ENCODE peak calls at places on chromosome 16, in ten cellular contexts. M is Kasumi-1; A is stomach; X is skeletal muscle cell; L is NCI-H2081; U is HS-5; E is HAP-1; Y is effector memory CD8-positive, alpha-beta T cell; Q is dorsolateral prefrontal cortex; C is GF-D8. W is an unnamed sample.

GRCh38 chr16:49462989-49463371 is 89.4 kb downstream of the C16orf78 start:
- DNase-seq in L (no peak), U (no peak), Y (no peak), C (no peak), M (no peak), X (no peak), E (no peak), A (peak), Q (no peak), W (no peak)

GRCh38 chr16:54928421-54929089 is 2.1 kb upstream of the IRX5 start:
- DNase-seq in C (peak), A (peak), M (peak), X (no peak), Y (no peak), U (no peak), Q (no peak), L (no peak), E (peak), W (peak)

GRCh38 chr16:26317885-26318284 is 626.1 kb downstream of the HS3ST4 start:
- DNase-seq in C (no peak), U (no peak), L (no peak), M (no peak), X (no peak), A (no peak), Y (no peak), E (no peak), Q (no peak), W (no peak)

GRCh38 chr16:10871157-10871991 is 5.6 kb upstream of the CIITA start:
- DNase-seq in Q (no peak), X (peak), E (no peak), A (peak), M (peak), L (no peak), Y (peak), C (peak), U (peak), W (peak)

GRCh38 chr16:2090819-2091721 is 43.3 kb downstream of the TSC2 start:
- DNase-seq in L (peak), Q (peak), U (no peak), M (no peak), A (peak), C (no peak), X (peak), Y (no peak), E (no peak), W (peak)

GRCh38 chr16:9836118-9836736 is 346.0 kb downstream of the GRIN2A start:
- DNase-seq in Q (no peak), X (no peak), Y (no peak), A (no peak), M (peak), C (no peak), U (no peak), E (no peak), L (no peak), W (peak)

GRCh38 chr16:47987136-47987535 is 168.7 kb downstream of the ABCC12 start:
- DNase-seq in A (no peak), L (no peak), X (no peak), M (no peak), C (no peak), Y (no peak), E (no peak), Q (no peak), U (no peak), W (no peak)

GRCh38 chr16:71276589-71277334 is 12.4 kb downstream of the CMTR2 start:
- DNase-seq in C (no peak), X (no peak), A (no peak), E (no peak), U (no peak), M (no peak), Q (no peak), Y (no peak), L (no peak), W (no peak)

GRCh38 chr16:2924901-2925820 is 13.4 kb downstream of the FLYWCH1 start:
- DNase-seq in U (no peak), A (no peak), Q (no peak), C (no peak), E (no peak), M (no peak), L (no peak), X (no peak), Y (no peak), W (no peak)

GRCh38 chr16:73735018-73735417 is 561.6 kb upstream of the PSMD7 start:
- DNase-seq in Q (no peak), U (peak), Y (no peak), X (no peak), L (no peak), M (no peak), C (no peak), E (no peak), A (no peak), W (peak)

GRCh38 chr16:86509759-86510464 is 415 bp upstream of the FOXF1 start:
- DNase-seq in M (no peak), X (peak), Y (no peak), A (peak), U (no peak), Q (no peak), C (no peak), L (no peak), E (peak), W (peak)

GRCh38 chr16:75218256-75219076 is at the start of gene CTRB1:
- DNase-seq in L (no peak), M (no peak), Q (no peak), X (no peak), C (no peak), A (no peak), U (no peak), Y (no peak), E (no peak), W (no peak)

GRCh38 chr16:11201498-11202259 is 54.3 kb downstream of the SOCS1 start:
- DNase-seq in C (peak), U (peak), M (no peak), Y (no peak), Q (no peak), L (no peak), A (peak), E (no peak), X (no peak), W (peak)

GRCh38 chr16:4521971-4522623 is 16.5 kb downstream of the CDIP1 start:
- DNase-seq in U (no peak), A (no peak), E (no peak), M (no peak), C (no peak), L (peak), X (no peak), Y (no peak), Q (peak), W (peak)

GRCh38 chr16:21300309-21301167 is 22.4 kb upstream of the CRYM start:
- DNase-seq in Q (peak), C (peak), M (peak), U (peak), X (peak), E (peak), A (peak), L (peak), Y (no peak), W (peak)

GRCh38 chr16:50685456-50686058 is 4.4 kb upstream of the SNX20 start:
- DNase-seq in Q (no peak), E (no peak), Y (no peak), U (no peak), X (no peak), L (no peak), C (peak), M (no peak), A (no peak), W (no peak)

GRCh38 chr16:27995378-27995777 is 68.1 kb downstream of the GSG1L start:
- DNase-seq in L (no peak), C (peak), Y (no peak), X (no peak), A (no peak), Q (no peak), U (no peak), M (peak), E (no peak), W (no peak)

GRCh38 chr16:528111-529011 is 849 bp downstream of the CAPN15 start:
- DNase-seq in U (peak), Q (no peak), L (peak), E (no peak), A (peak), X (no peak), M (peak), Y (peak), C (peak), W (peak)

GRCh38 chr16:75402174-75402820 is 31.0 kb downstream of the CFDP1 start:
- DNase-seq in Q (no peak), E (no peak), Y (no peak), C (no peak), A (no peak), X (peak), L (no peak), M (no peak), U (no peak), W (peak)

GRCh38 chr16:65725156-65725845 is 603.4 kb upstream of the CDH11 start:
- DNase-seq in U (peak), C (no peak), Y (no peak), M (no peak), E (no peak), L (no peak), Q (no peak), A (no peak), X (no peak), W (peak)

GRCh38 chr16:87235810-87236515 is 81.2 kb downstream of the C16orf95 start:
- DNase-seq in A (no peak), C (peak), E (no peak), X (no peak), M (peak), Y (no peak), Q (no peak), U (no peak), L (no peak), W (no peak)

GRCh38 chr16:84272740-84273320 is 21.8 kb upstream of the WFDC1 start:
- DNase-seq in Y (no peak), C (no peak), A (no peak), U (no peak), Q (no peak), M (no peak), X (no peak), L (no peak), E (no peak), W (no peak)

GRCh38 chr16:8474576-8474975 is 115.7 kb downstream of the TMEM114 start:
- DNase-seq in X (no peak), U (no peak), Q (no peak), L (no peak), C (no peak), E (no peak), Y (no peak), A (no peak), M (no peak), W (no peak)

GRCh38 chr16:26169451-26169850 is 477.7 kb downstream of the HS3ST4 start:
- DNase-seq in X (no peak), L (no peak), Y (no peak), C (no peak), E (no peak), M (no peak), Q (no peak), A (no peak), U (no peak), W (no peak)

GRCh38 chr16:78022347-78022746 is at the start of gene CLEC3A:
- DNase-seq in E (no peak), A (no peak), Y (no peak), Q (no peak), C (no peak), L (no peak), X (no peak), M (no peak), U (no peak), W (no peak)

GRCh38 chr16:84178146-84178765 is 8.6 kb downstream of the TAF1C start:
- DNase-seq in Q (no peak), X (no peak), L (no peak), A (no peak), M (no peak), E (no peak), U (no peak), Y (no peak), C (no peak), W (no peak)

GRCh38 chr16:51549836-51550235 is 398.8 kb upstream of the SALL1 start:
- DNase-seq in Y (no peak), Q (no peak), A (no peak), C (no peak), E (no peak), L (no peak), X (no peak), U (no peak), M (no peak), W (no peak)

GRCh38 chr16:4855371-4855770 is 8.1 kb downstream of the UBN1 start:
- DNase-seq in Y (no peak), L (no peak), U (no peak), E (no peak), Q (no peak), M (no peak), C (no peak), X (no peak), A (no peak), W (no peak)

GRCh38 chr16:19804538-19805323 is 79.9 kb downstream of the GPRC5B start:
- DNase-seq in L (peak), M (peak), C (peak), U (no peak), A (peak), Q (no peak), Y (no peak), X (no peak), E (no peak), W (no peak)

GRCh38 chr16:7246578-7246977 is 86.1 kb upstream of the RBFOX1 start:
- DNase-seq in Y (no peak), M (no peak), E (no peak), U (no peak), L (no peak), C (no peak), X (no peak), Q (no peak), A (no peak), W (peak)

GRCh38 chr16:13923703-13924298 is 3.8 kb downstream of the ERCC4 start:
- DNase-seq in A (no peak), M (peak), Y (no peak), X (peak), C (no peak), Q (no peak), U (peak), E (peak), L (peak), W (peak)

GRCh38 chr16:67833035-67833417 is 9.1 kb upstream of the THAP11 start:
- DNase-seq in Q (no peak), A (no peak), Y (no peak), L (no peak), U (peak), E (no peak), X (no peak), M (peak), C (no peak), W (peak)

GRCh38 chr16:54921229-54921824 is 9.3 kb upstream of the IRX5 start:
- DNase-seq in M (peak), U (no peak), Y (no peak), Q (no peak), L (peak), A (no peak), E (no peak), C (peak), X (no peak), W (peak)

GRCh38 chr16:10877472-10877946 is 507 bp downstream of the CIITA start:
- DNase-seq in M (no peak), X (no peak), C (no peak), U (no peak), Y (no peak), A (no peak), E (no peak), L (no peak), Q (no peak), W (no peak)

GRCh38 chr16:964696-965395 is 5.9 kb downstream of the LMF1 start:
- DNase-seq in C (no peak), E (no peak), X (no peak), Q (no peak), A (no peak), Y (peak), L (no peak), M (no peak), U (no peak), W (no peak)

GRCh38 chr16:49589721-49590120 is 216.1 kb downstream of the C16orf78 start:
- DNase-seq in E (no peak), M (no peak), X (no peak), L (no peak), C (no peak), Q (no peak), Y (no peak), U (no peak), A (peak), W (no peak)

GRCh38 chr16:87499189-87499486 is 6.3 kb upstream of the ZCCHC14 start:
- DNase-seq in E (no peak), U (peak), C (no peak), A (no peak), Y (no peak), X (peak), M (no peak), Q (no peak), L (no peak), W (peak)

GRCh38 chr16:30394603-30395154 is 541 bp upstream of the ZNF48 start:
- DNase-seq in X (no peak), U (no peak), Q (no peak), Y (no peak), L (no peak), A (no peak), C (no peak), E (no peak), M (no peak), W (peak)